ENCODE peak calls at places on chromosomes 16 and 17, in seven cellular contexts. H is NCI-H1417; L is natural killer cell; O is CD8-positive, alpha-beta memory T cell; B is hypothalamus; F is lower lobe of right lung; W is hepatic stellate cell. N is an unnamed sample.

GRCh38 chr17:81291662-81292061 is 3.4 kb downstream of the SLC38A10 start:
- DNase-seq in H (peak), L (peak), O (peak), B (peak), F (peak), W (peak), N (peak)

GRCh38 chr17:55311767-55312375 is 47.1 kb downstream of the HLF start:
- DNase-seq in H (no peak), L (no peak), O (no peak), B (no peak), F (no peak), W (no peak), N (no peak)

GRCh38 chr17:39769974-39770587 is 32.3 kb downstream of the GRB7 start:
- DNase-seq in H (peak), L (no peak), O (peak), B (no peak), F (no peak), W (no peak), N (no peak)

GRCh38 chr17:32656851-32657250 is 170.1 kb downstream of the CDK5R1 start:
- DNase-seq in H (no peak), L (no peak), O (no peak), B (no peak), F (no peak), W (no peak), N (no peak)

GRCh38 chr17:50060951-50061712 is 5.2 kb downstream of the ITGA3 start:
- DNase-seq in H (peak), L (no peak), O (no peak), B (no peak), F (peak), W (peak), N (peak)

GRCh38 chr16:85387171-85387507 is 226.0 kb upstream of the GSE1 start:
- DNase-seq in H (no peak), L (no peak), O (no peak), B (no peak), F (peak), W (no peak), N (no peak)

GRCh38 chr16:86395477-86395876 is 114.8 kb upstream of the FOXF1 start:
- DNase-seq in H (no peak), L (no peak), O (no peak), B (no peak), F (no peak), W (no peak), N (no peak)

GRCh38 chr17:44677136-44677535 is 12.4 kb downstream of the CCDC43 start:
- DNase-seq in H (no peak), L (no peak), O (no peak), B (no peak), F (no peak), W (peak), N (no peak)

GRCh38 chr17:32485261-32485955 is 1.4 kb upstream of the CDK5R1 start:
- DNase-seq in H (no peak), L (no peak), O (no peak), B (no peak), F (peak), W (no peak), N (no peak)

GRCh38 chr17:39828443-39828842 is 35.7 kb downstream of the IKZF3 start:
- DNase-seq in H (no peak), L (no peak), O (no peak), B (no peak), F (no peak), W (no peak), N (no peak)

GRCh38 chr16:56469748-56470147 is 18.4 kb downstream of the OGFOD1 start:
- DNase-seq in H (no peak), L (no peak), O (no peak), B (no peak), F (no peak), W (no peak), N (no peak)

GRCh38 chr16:28186752-28187151 is 25.0 kb downstream of the XPO6 start:
- DNase-seq in H (no peak), L (no peak), O (peak), B (no peak), F (no peak), W (no peak), N (no peak)

GRCh38 chr16:83952940-83953795 is at the start of gene OSGIN1:
- DNase-seq in H (peak), L (peak), O (peak), B (peak), F (peak), W (peak), N (peak)

GRCh38 chr16:67282447-67282805 is 3.1 kb downstream of the PLEKHG4 start:
- DNase-seq in H (no peak), L (no peak), O (no peak), B (no peak), F (no peak), W (no peak), N (no peak)

GRCh38 chr17:35088911-35089845 is 25.7 kb upstream of the RFFL start:
- DNase-seq in H (peak), L (peak), O (peak), B (peak), F (peak), W (peak), N (peak)

GRCh38 chr17:27481327-27481726 is 25.1 kb downstream of the KSR1 start:
- DNase-seq in H (no peak), L (peak), O (peak), B (no peak), F (no peak), W (no peak), N (no peak)

GRCh38 chr16:30934827-30935557 is 11.6 kb downstream of the FBXL19 start:
- DNase-seq in H (no peak), L (no peak), O (no peak), B (no peak), F (peak), W (peak), N (peak)

GRCh38 chr17:49035470-49036269 is 38.5 kb downstream of the IGF2BP1 start:
- DNase-seq in H (no peak), L (no peak), O (no peak), B (no peak), F (peak), W (peak), N (no peak)

GRCh38 chr17:75734674-75735294 is 13.5 kb downstream of the ITGB4 start:
- DNase-seq in H (no peak), L (no peak), O (no peak), B (no peak), F (no peak), W (no peak), N (no peak)

GRCh38 chr17:82924812-82925211 is 85.0 kb upstream of the ZNF750 start:
- DNase-seq in H (no peak), L (no peak), O (no peak), B (no peak), F (peak), W (no peak), N (no peak)

GRCh38 chr16:67685388-67686112 is 18.9 kb downstream of the C16orf86 start:
- DNase-seq in H (no peak), L (no peak), O (no peak), B (no peak), F (no peak), W (no peak), N (no peak)

GRCh38 chr16:2587891-2588565 is 50.2 kb downstream of the PDPK1 start:
- DNase-seq in H (no peak), L (no peak), O (no peak), B (no peak), F (peak), W (no peak), N (no peak)

GRCh38 chr17:77373298-77374169 is 232.8 kb downstream of the SEC14L1 start:
- DNase-seq in H (no peak), L (no peak), O (peak), B (no peak), F (peak), W (no peak), N (peak)

GRCh38 chr17:41527076-41528023 is 758 bp downstream of the KRT19 start:
- DNase-seq in H (no peak), L (no peak), O (no peak), B (no peak), F (peak), W (no peak), N (no peak)

GRCh38 chr16:70576431-70577255 is 53.0 kb downstream of the SF3B3 start:
- DNase-seq in H (no peak), L (no peak), O (no peak), B (no peak), F (no peak), W (no peak), N (no peak)

GRCh38 chr16:14529010-14529669 is 100.9 kb downstream of the PARN start:
- DNase-seq in H (peak), L (peak), O (peak), B (peak), F (no peak), W (peak), N (peak)

GRCh38 chr17:14299261-14300093 is 1.4 kb upstream of the HS3ST3B1 start:
- DNase-seq in H (no peak), L (peak), O (peak), B (no peak), F (peak), W (no peak), N (no peak)

GRCh38 chr17:28394717-28395116 is 11.3 kb downstream of the SLC46A1 start:
- DNase-seq in H (no peak), L (no peak), O (no peak), B (no peak), F (no peak), W (peak), N (no peak)

GRCh38 chr16:52489894-52490293 is 57.0 kb downstream of the TOX3 start:
- DNase-seq in H (no peak), L (no peak), O (no peak), B (no peak), F (no peak), W (no peak), N (no peak)

GRCh38 chr16:71846443-71846842 is 667 bp downstream of the ATXN1L start:
- DNase-seq in H (peak), L (no peak), O (no peak), B (no peak), F (no peak), W (peak), N (no peak)

GRCh38 chr17:49241763-49242312 is 11.3 kb upstream of the PHOSPHO1 start:
- DNase-seq in H (no peak), L (no peak), O (no peak), B (no peak), F (no peak), W (no peak), N (no peak)

GRCh38 chr17:1313270-1314005 is 34.0 kb downstream of the TRARG1 start:
- DNase-seq in H (no peak), L (no peak), O (no peak), B (no peak), F (no peak), W (no peak), N (no peak)

GRCh38 chr17:29709861-29710849 is 87.4 kb upstream of the CORO6 start:
- DNase-seq in H (no peak), L (no peak), O (no peak), B (no peak), F (no peak), W (no peak), N (no peak)

GRCh38 chr16:84520778-84521770 is 16.6 kb upstream of the MEAK7 start:
- DNase-seq in H (peak), L (no peak), O (no peak), B (no peak), F (peak), W (no peak), N (no peak)

GRCh38 chr17:69269174-69269998 is 40.8 kb upstream of the ABCA10 start:
- DNase-seq in H (no peak), L (no peak), O (no peak), B (no peak), F (no peak), W (no peak), N (no peak)